ENCODE peak calls at places on chromosomes 4 and X, in five cellular contexts. One of them, this sample, is unnamed.

GRCh38 chrX:154487518-154488290 is 1.3 kb upstream of the UBL4A start:
- DNase-seq in prostate gland: no peak
- DNase-seq in Caco-2: no peak
- DNase-seq in transverse colon: no peak
- DNase-seq in stomach: no peak
- DNase-seq in this sample: no peak

GRCh38 chr4:40046311-40046980 is 10.2 kb upstream of the N4BP2 start:
- DNase-seq in prostate gland: peak
- DNase-seq in Caco-2: peak
- DNase-seq in transverse colon: peak
- DNase-seq in stomach: peak
- DNase-seq in this sample: peak

GRCh38 chr4:24603343-24603742 is 19.0 kb upstream of the DHX15 start:
- DNase-seq in prostate gland: no peak
- DNase-seq in Caco-2: no peak
- DNase-seq in transverse colon: no peak
- DNase-seq in stomach: no peak
- DNase-seq in this sample: no peak

GRCh38 chr4:30802622-30803323 is 82.6 kb downstream of the PCDH7 start:
- DNase-seq in prostate gland: no peak
- DNase-seq in Caco-2: no peak
- DNase-seq in transverse colon: no peak
- DNase-seq in stomach: no peak
- DNase-seq in this sample: peak

GRCh38 chr4:158253350-158253980 is 43.2 kb downstream of the TMEM144 start:
- DNase-seq in prostate gland: peak
- DNase-seq in Caco-2: no peak
- DNase-seq in transverse colon: peak
- DNase-seq in stomach: peak
- DNase-seq in this sample: peak

GRCh38 chrX:24202465-24203031 is 53.0 kb downstream of the ZFX start:
- DNase-seq in prostate gland: no peak
- DNase-seq in Caco-2: no peak
- DNase-seq in transverse colon: no peak
- DNase-seq in stomach: no peak
- DNase-seq in this sample: no peak

GRCh38 chr4:60729194-60729593 is 470.9 kb upstream of the ADGRL3 start:
- DNase-seq in prostate gland: no peak
- DNase-seq in Caco-2: no peak
- DNase-seq in transverse colon: no peak
- DNase-seq in stomach: no peak
- DNase-seq in this sample: peak

GRCh38 chrX:48676893-48677270 is 6.7 kb upstream of the WAS start:
- DNase-seq in prostate gland: no peak
- DNase-seq in Caco-2: no peak
- DNase-seq in transverse colon: peak
- DNase-seq in stomach: no peak
- DNase-seq in this sample: no peak

GRCh38 chr4:78592104-78592783 is 40.7 kb downstream of the ANXA3 start:
- DNase-seq in prostate gland: no peak
- DNase-seq in Caco-2: no peak
- DNase-seq in transverse colon: no peak
- DNase-seq in stomach: no peak
- DNase-seq in this sample: no peak

GRCh38 chr4:95547708-95548471 is 883 bp downstream of the UNC5C start:
- DNase-seq in prostate gland: peak
- DNase-seq in Caco-2: no peak
- DNase-seq in transverse colon: peak
- DNase-seq in stomach: no peak
- DNase-seq in this sample: peak

GRCh38 chrX:1778817-1779216 is 164.0 kb downstream of the ASMT start:
- DNase-seq in prostate gland: no peak
- DNase-seq in Caco-2: no peak
- DNase-seq in transverse colon: no peak
- DNase-seq in stomach: no peak
- DNase-seq in this sample: peak

GRCh38 chr4:95867919-95868318 is 28.0 kb downstream of the PDHA2 start:
- DNase-seq in prostate gland: no peak
- DNase-seq in Caco-2: no peak
- DNase-seq in transverse colon: no peak
- DNase-seq in stomach: no peak
- DNase-seq in this sample: peak

GRCh38 chr4:7675612-7676320 is 241.0 kb upstream of the PSAPL1 start:
- DNase-seq in prostate gland: no peak
- DNase-seq in Caco-2: no peak
- DNase-seq in transverse colon: no peak
- DNase-seq in stomach: no peak
- DNase-seq in this sample: no peak

GRCh38 chrX:150768580-150769190 is 75.5 kb downstream of the MTMR1 start:
- DNase-seq in prostate gland: no peak
- DNase-seq in Caco-2: no peak
- DNase-seq in transverse colon: no peak
- DNase-seq in stomach: no peak
- DNase-seq in this sample: no peak

GRCh38 chr4:99856166-99856565 is 38.1 kb downstream of the LAMTOR3 start:
- DNase-seq in prostate gland: no peak
- DNase-seq in Caco-2: no peak
- DNase-seq in transverse colon: no peak
- DNase-seq in stomach: no peak
- DNase-seq in this sample: peak

GRCh38 chr4:102819588-102820365 is 7.6 kb downstream of the UBE2D3 start:
- DNase-seq in prostate gland: no peak
- DNase-seq in Caco-2: no peak
- DNase-seq in transverse colon: no peak
- DNase-seq in stomach: no peak
- DNase-seq in this sample: no peak

GRCh38 chr4:114494257-114494803 is 104.3 kb upstream of the UGT8 start:
- DNase-seq in prostate gland: no peak
- DNase-seq in Caco-2: no peak
- DNase-seq in transverse colon: no peak
- DNase-seq in stomach: no peak
- DNase-seq in this sample: no peak

GRCh38 chrX:12956704-12957541 is 18.0 kb upstream of the TMSB4X start:
- DNase-seq in prostate gland: no peak
- DNase-seq in Caco-2: no peak
- DNase-seq in transverse colon: no peak
- DNase-seq in stomach: no peak
- DNase-seq in this sample: peak

GRCh38 chr4:26509681-26510333 is 19.5 kb upstream of the CCKAR start:
- DNase-seq in prostate gland: no peak
- DNase-seq in Caco-2: no peak
- DNase-seq in transverse colon: no peak
- DNase-seq in stomach: no peak
- DNase-seq in this sample: no peak

GRCh38 chrX:49108641-49109040 is 14.9 kb downstream of the GPKOW start:
- DNase-seq in prostate gland: no peak
- DNase-seq in Caco-2: no peak
- DNase-seq in transverse colon: no peak
- DNase-seq in stomach: no peak
- DNase-seq in this sample: no peak

GRCh38 chr4:186844059-186844681 is 120.5 kb upstream of the FAT1 start:
- DNase-seq in prostate gland: peak
- DNase-seq in Caco-2: no peak
- DNase-seq in transverse colon: no peak
- DNase-seq in stomach: no peak
- DNase-seq in this sample: peak

GRCh38 chrX:113828470-113828869 is 755.4 kb upstream of the HTR2C start:
- DNase-seq in prostate gland: no peak
- DNase-seq in Caco-2: no peak
- DNase-seq in transverse colon: no peak
- DNase-seq in stomach: no peak
- DNase-seq in this sample: no peak

GRCh38 chr4:83865417-83866150 is 329.7 kb downstream of the GPAT3 start:
- DNase-seq in prostate gland: no peak
- DNase-seq in Caco-2: no peak
- DNase-seq in transverse colon: no peak
- DNase-seq in stomach: no peak
- DNase-seq in this sample: no peak

GRCh38 chr4:86367577-86367976 is 7.7 kb upstream of the MAPK10 start:
- DNase-seq in prostate gland: no peak
- DNase-seq in Caco-2: no peak
- DNase-seq in transverse colon: no peak
- DNase-seq in stomach: no peak
- DNase-seq in this sample: peak

GRCh38 chrX:148878371-148878770 is 378.0 kb downstream of the AFF2 start:
- DNase-seq in prostate gland: no peak
- DNase-seq in Caco-2: no peak
- DNase-seq in transverse colon: no peak
- DNase-seq in stomach: no peak
- DNase-seq in this sample: peak

GRCh38 chrX:123834116-123834515 is 25.7 kb upstream of the XIAP start:
- DNase-seq in prostate gland: no peak
- DNase-seq in Caco-2: no peak
- DNase-seq in transverse colon: no peak
- DNase-seq in stomach: no peak
- DNase-seq in this sample: no peak

GRCh38 chrX:103628386-103629290 is at the start of gene TCEAL1:
- DNase-seq in prostate gland: peak
- DNase-seq in Caco-2: peak
- DNase-seq in transverse colon: peak
- DNase-seq in stomach: peak
- DNase-seq in this sample: peak

GRCh38 chr4:38654273-38654672 is 9.7 kb upstream of the KLF3 start:
- DNase-seq in prostate gland: no peak
- DNase-seq in Caco-2: no peak
- DNase-seq in transverse colon: no peak
- DNase-seq in stomach: no peak
- DNase-seq in this sample: no peak

GRCh38 chrX:26822448-26822847 is 606.5 kb downstream of the MAGEB5 start:
- DNase-seq in prostate gland: no peak
- DNase-seq in Caco-2: no peak
- DNase-seq in transverse colon: no peak
- DNase-seq in stomach: no peak
- DNase-seq in this sample: no peak

GRCh38 chrX:17412692-17413091 is 37.7 kb downstream of the NHS start:
- DNase-seq in prostate gland: no peak
- DNase-seq in Caco-2: no peak
- DNase-seq in transverse colon: no peak
- DNase-seq in stomach: no peak
- DNase-seq in this sample: peak

GRCh38 chr4:143391895-143392294 is 55.2 kb downstream of the GAB1 start:
- DNase-seq in prostate gland: no peak
- DNase-seq in Caco-2: no peak
- DNase-seq in transverse colon: no peak
- DNase-seq in stomach: no peak
- DNase-seq in this sample: peak
- H3K4me3 ChIP-seq in prostate gland: no peak
- H3K4me3 ChIP-seq in Caco-2: no peak
- H3K4me3 ChIP-seq in transverse colon: no peak
- H3K4me3 ChIP-seq in stomach: no peak
- H3K4me3 ChIP-seq in this sample: no peak

GRCh38 chr4:53711916-53712315 is 120.6 kb upstream of the LNX1 start:
- DNase-seq in prostate gland: no peak
- DNase-seq in Caco-2: no peak
- DNase-seq in transverse colon: no peak
- DNase-seq in stomach: no peak
- DNase-seq in this sample: peak
- TF ChIP-seq CTCF in prostate gland: no peak
- TF ChIP-seq CTCF in Caco-2: no peak
- TF ChIP-seq CTCF in transverse colon: no peak
- TF ChIP-seq CTCF in stomach: no peak
- TF ChIP-seq CTCF in this sample: no peak

GRCh38 chr4:4383085-4383484 is 3.8 kb upstream of the NSG1 start:
- DNase-seq in prostate gland: no peak
- DNase-seq in Caco-2: no peak
- DNase-seq in transverse colon: no peak
- DNase-seq in stomach: no peak
- DNase-seq in this sample: no peak
- H3K4me3 ChIP-seq in prostate gland: no peak
- H3K4me3 ChIP-seq in Caco-2: no peak
- H3K4me3 ChIP-seq in transverse colon: no peak
- H3K4me3 ChIP-seq in stomach: no peak
- H3K4me3 ChIP-seq in this sample: no peak

DNA sequence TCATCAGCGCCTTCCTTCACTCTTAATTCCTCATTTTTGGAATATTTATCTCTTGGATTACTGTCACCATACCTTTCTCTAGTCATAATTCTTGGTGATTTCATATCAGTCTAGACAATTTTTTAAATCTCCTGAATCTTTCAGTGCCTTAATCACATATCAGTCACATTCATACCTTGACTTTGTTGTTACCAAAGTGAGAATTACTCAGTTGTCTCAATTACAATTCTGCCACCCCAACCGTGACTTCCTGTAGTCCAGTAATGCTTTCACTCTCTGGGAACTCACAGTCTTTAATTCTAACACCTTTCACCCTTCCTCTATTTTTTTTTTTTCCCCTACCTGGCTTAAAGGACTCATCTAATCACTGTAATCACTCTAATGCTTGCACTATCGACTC is 1275.3 kb upstream of the TENM3 start:
- DNase-seq in prostate gland: no peak
- DNase-seq in Caco-2: no peak
- DNase-seq in transverse colon: no peak
- DNase-seq in stomach: no peak
- DNase-seq in this sample: no peak
- TF ChIP-seq CTCF in prostate gland: no peak
- TF ChIP-seq CTCF in Caco-2: no peak
- TF ChIP-seq CTCF in transverse colon: no peak
- TF ChIP-seq CTCF in stomach: no peak
- TF ChIP-seq CTCF in this sample: no peak

GRCh38 chrX:119015407-119016242 is 41.2 kb downstream of the LONRF3 start:
- DNase-seq in prostate gland: peak
- DNase-seq in Caco-2: no peak
- DNase-seq in transverse colon: peak
- DNase-seq in stomach: peak
- DNase-seq in this sample: peak

GRCh38 chrX:119008122-119008744 is 33.8 kb downstream of the LONRF3 start:
- DNase-seq in prostate gland: peak
- DNase-seq in Caco-2: no peak
- DNase-seq in transverse colon: peak
- DNase-seq in stomach: peak
- DNase-seq in this sample: peak

GRCh38 chrX:119010491-119010890 is 36.1 kb downstream of the LONRF3 start:
- DNase-seq in prostate gland: no peak
- DNase-seq in Caco-2: no peak
- DNase-seq in transverse colon: no peak
- DNase-seq in stomach: no peak
- DNase-seq in this sample: no peak

GRCh38 chrX:119009071-119009470 is 34.7 kb downstream of the LONRF3 start:
- DNase-seq in prostate gland: no peak
- DNase-seq in Caco-2: no peak
- DNase-seq in transverse colon: no peak
- DNase-seq in stomach: no peak
- DNase-seq in this sample: no peak

DNA sequence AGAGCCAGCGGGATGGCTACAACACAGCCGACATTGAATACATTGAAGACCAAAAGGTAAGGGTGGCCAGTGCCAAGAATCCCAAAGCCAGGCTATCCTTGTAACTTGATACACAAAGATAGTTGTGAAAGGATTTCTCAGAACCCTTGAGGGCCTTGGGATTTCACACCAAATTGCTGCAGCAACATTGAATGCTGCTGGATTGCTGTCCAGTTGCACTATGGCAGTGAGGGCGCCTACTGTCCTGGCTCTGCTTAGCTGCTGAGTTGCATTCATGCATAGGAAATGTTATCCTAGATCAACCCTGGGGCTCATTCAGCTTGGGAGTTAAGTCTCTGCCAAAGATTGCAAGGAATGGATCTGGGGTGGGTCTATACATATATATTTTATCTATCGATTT is 38.7 kb downstream of the LONRF3 start:
- DNase-seq in prostate gland: no peak
- DNase-seq in Caco-2: no peak
- DNase-seq in transverse colon: no peak
- DNase-seq in stomach: no peak
- DNase-seq in this sample: no peak
- H3K4me3 ChIP-seq in prostate gland: no peak
- H3K4me3 ChIP-seq in Caco-2: no peak
- H3K4me3 ChIP-seq in transverse colon: no peak
- H3K4me3 ChIP-seq in stomach: no peak
- H3K4me3 ChIP-seq in this sample: no peak

This sample was measured in cardiac fibroblast.